ENCODE peak calls at places on chromosomes 3 and 15, in four cellular contexts. One of them, this sample, is unnamed.
A peak's percentile ranks its signal among the peaks of the same experiment; 100 is the strongest.

GRCh38 chr3:63872135-63872924 is 8.7 kb downstream of the ATXN7 start:
- DNase-seq in aorta: no peak
- DNase-seq in psoas muscle: no peak
- DNase-seq in naive thymus-derived CD4-positive, alpha-beta T cell: no peak
- DNase-seq in this sample: no peak

GRCh38 chr3:171385086-171385485 is 75.1 kb downstream of the TNIK start:
- DNase-seq in aorta: no peak
- DNase-seq in psoas muscle: no peak
- DNase-seq in naive thymus-derived CD4-positive, alpha-beta T cell: no peak
- DNase-seq in this sample: no peak

GRCh38 chr15:52234596-52235541 is 43.7 kb upstream of the GNB5 start:
- DNase-seq in aorta: no peak
- DNase-seq in psoas muscle: no peak
- DNase-seq in naive thymus-derived CD4-positive, alpha-beta T cell: peak; percentile 55
- DNase-seq in this sample: no peak

GRCh38 chr3:133927543-133928066 is 31.9 kb upstream of the RAB6B start:
- DNase-seq in aorta: peak; percentile 92
- DNase-seq in psoas muscle: peak; percentile 73
- DNase-seq in naive thymus-derived CD4-positive, alpha-beta T cell: peak; percentile 81
- DNase-seq in this sample: no peak

GRCh38 chr15:62125763-62126162 is 39.3 kb downstream of the C2CD4B start:
- DNase-seq in aorta: no peak
- DNase-seq in psoas muscle: no peak
- DNase-seq in naive thymus-derived CD4-positive, alpha-beta T cell: no peak
- DNase-seq in this sample: no peak

GRCh38 chr3:160134964-160135363 is 90.3 kb upstream of the C3orf80 start:
- DNase-seq in aorta: no peak
- DNase-seq in psoas muscle: no peak
- DNase-seq in naive thymus-derived CD4-positive, alpha-beta T cell: no peak
- DNase-seq in this sample: no peak

GRCh38 chr3:128366652-128367051 is 100.0 kb downstream of the DNAJB8 start:
- DNase-seq in aorta: peak; percentile 20
- DNase-seq in psoas muscle: no peak
- DNase-seq in naive thymus-derived CD4-positive, alpha-beta T cell: no peak
- DNase-seq in this sample: no peak

GRCh38 chr3:69671082-69671952 is 67.9 kb upstream of the MITF start:
- DNase-seq in aorta: no peak
- DNase-seq in psoas muscle: no peak
- DNase-seq in naive thymus-derived CD4-positive, alpha-beta T cell: no peak
- DNase-seq in this sample: no peak

GRCh38 chr3:150248116-150248864 is 159.8 kb upstream of the TSC22D2 start:
- DNase-seq in aorta: no peak
- DNase-seq in psoas muscle: no peak
- DNase-seq in naive thymus-derived CD4-positive, alpha-beta T cell: no peak
- DNase-seq in this sample: no peak

GRCh38 chr3:110430146-110430545 is 641.5 kb upstream of the NECTIN3 start:
- DNase-seq in aorta: no peak
- DNase-seq in psoas muscle: no peak
- DNase-seq in naive thymus-derived CD4-positive, alpha-beta T cell: no peak
- DNase-seq in this sample: no peak

GRCh38 chr3:78351338-78351737 is 1311.4 kb downstream of the ROBO2 start:
- DNase-seq in aorta: no peak
- DNase-seq in psoas muscle: no peak
- DNase-seq in naive thymus-derived CD4-positive, alpha-beta T cell: no peak
- DNase-seq in this sample: no peak

GRCh38 chr3:81080608-81081007 is 680.8 kb downstream of the GBE1 start:
- DNase-seq in aorta: no peak
- DNase-seq in psoas muscle: no peak
- DNase-seq in naive thymus-derived CD4-positive, alpha-beta T cell: no peak
- DNase-seq in this sample: no peak

GRCh38 chr15:45187894-45188830 is at the start of gene SHF:
- DNase-seq in aorta: peak; percentile 86
- DNase-seq in psoas muscle: peak; percentile 57
- DNase-seq in naive thymus-derived CD4-positive, alpha-beta T cell: peak; percentile 68
- DNase-seq in this sample: no peak

GRCh38 chr15:45185069-45185779 is 2.5 kb downstream of the SHF start:
- DNase-seq in aorta: no peak
- DNase-seq in psoas muscle: no peak
- DNase-seq in naive thymus-derived CD4-positive, alpha-beta T cell: no peak
- DNase-seq in this sample: peak; percentile 63

GRCh38 chr15:45185903-45186770 is 1.6 kb downstream of the SHF start:
- DNase-seq in aorta: no peak
- DNase-seq in psoas muscle: no peak
- DNase-seq in naive thymus-derived CD4-positive, alpha-beta T cell: no peak
- DNase-seq in this sample: no peak

GRCh38 chr15:45186771-45187577 is 792 bp downstream of the SHF start:
- DNase-seq in aorta: peak; percentile 83
- DNase-seq in psoas muscle: no peak
- DNase-seq in naive thymus-derived CD4-positive, alpha-beta T cell: no peak
- DNase-seq in this sample: no peak

DNA sequence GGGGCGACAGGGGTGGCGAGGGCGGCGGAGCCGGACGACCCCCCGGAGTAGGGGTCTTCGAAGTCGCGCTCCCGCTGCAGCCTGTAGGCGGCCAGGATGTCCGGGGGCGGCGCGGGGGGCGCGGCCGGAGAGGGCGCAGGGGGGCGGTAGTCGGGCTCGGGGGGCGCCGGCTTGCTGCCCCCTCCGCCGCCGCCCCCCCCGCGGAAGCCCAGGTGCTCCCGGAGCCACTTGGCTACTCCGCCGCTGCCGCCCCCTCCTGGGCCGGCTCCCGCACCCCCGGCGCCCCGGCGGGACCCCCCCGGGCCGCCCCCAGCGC is 230 bp downstream of the SHF start:
- DNase-seq in aorta: peak; percentile 77
- DNase-seq in psoas muscle: no peak
- DNase-seq in naive thymus-derived CD4-positive, alpha-beta T cell: no peak
- DNase-seq in this sample: no peak
- H3K4me3 ChIP-seq in aorta: peak overlapping the region; percentile 90
- H3K4me3 ChIP-seq in psoas muscle: peak overlapping the region; percentile 80
- H3K4me3 ChIP-seq in naive thymus-derived CD4-positive, alpha-beta T cell: no peak overlapping the region
- H3K4me3 ChIP-seq in this sample: peak overlapping the region; percentile 90

GRCh38 chr15:59014068-59014467 is 26.6 kb downstream of the RNF111 start:
- DNase-seq in aorta: no peak
- DNase-seq in psoas muscle: no peak
- DNase-seq in naive thymus-derived CD4-positive, alpha-beta T cell: no peak
- DNase-seq in this sample: no peak

GRCh38 chr15:59020321-59020720 is 32.9 kb downstream of the RNF111 start:
- DNase-seq in aorta: no peak
- DNase-seq in psoas muscle: no peak
- DNase-seq in naive thymus-derived CD4-positive, alpha-beta T cell: no peak
- DNase-seq in this sample: no peak

GRCh38 chr15:59013246-59013645 is 25.8 kb downstream of the RNF111 start:
- DNase-seq in aorta: no peak
- DNase-seq in psoas muscle: no peak
- DNase-seq in naive thymus-derived CD4-positive, alpha-beta T cell: no peak
- DNase-seq in this sample: no peak

GRCh38 chr15:59018833-59019232 is 31.4 kb downstream of the RNF111 start:
- DNase-seq in aorta: no peak
- DNase-seq in psoas muscle: no peak
- DNase-seq in naive thymus-derived CD4-positive, alpha-beta T cell: no peak
- DNase-seq in this sample: no peak

DNA sequence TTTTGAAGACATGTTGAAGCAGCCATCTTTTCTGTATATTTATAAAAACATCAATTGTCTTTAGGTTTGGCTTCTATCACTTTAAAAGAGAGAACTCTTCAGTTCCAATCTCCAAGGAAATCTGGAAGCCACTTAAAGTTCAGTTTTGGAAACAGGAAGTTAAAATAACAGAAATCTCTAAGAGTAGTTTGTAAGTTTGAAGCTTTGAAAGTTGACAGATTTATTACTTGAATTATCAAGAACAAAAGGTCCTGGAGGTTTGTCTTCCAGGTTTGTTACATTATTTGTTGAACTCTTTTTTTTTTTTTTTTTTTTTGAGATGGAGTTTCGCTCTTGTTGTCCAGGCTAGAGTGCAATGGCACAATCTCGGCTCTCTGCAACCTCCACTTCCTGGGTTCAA is 30.0 kb downstream of the RNF111 start:
- DNase-seq in aorta: no peak
- DNase-seq in psoas muscle: no peak
- DNase-seq in naive thymus-derived CD4-positive, alpha-beta T cell: no peak
- DNase-seq in this sample: no peak
- H3K27ac ChIP-seq in aorta: no peak overlapping the region
- H3K27ac ChIP-seq in psoas muscle: no peak overlapping the region
- H3K27ac ChIP-seq in naive thymus-derived CD4-positive, alpha-beta T cell: no peak overlapping the region
- H3K27ac ChIP-seq in this sample: no peak overlapping the region

GRCh38 chr3:142595141-142595540 is 1.1 kb upstream of the PLS1 start:
- DNase-seq in aorta: no peak
- DNase-seq in psoas muscle: no peak
- DNase-seq in naive thymus-derived CD4-positive, alpha-beta T cell: no peak
- DNase-seq in this sample: no peak
- H3K4me3 ChIP-seq in aorta: no peak overlapping the region
- H3K4me3 ChIP-seq in psoas muscle: no peak overlapping the region
- H3K4me3 ChIP-seq in naive thymus-derived CD4-positive, alpha-beta T cell: peak overlapping the region; percentile 82
- H3K4me3 ChIP-seq in this sample: no peak overlapping the region

DNA sequence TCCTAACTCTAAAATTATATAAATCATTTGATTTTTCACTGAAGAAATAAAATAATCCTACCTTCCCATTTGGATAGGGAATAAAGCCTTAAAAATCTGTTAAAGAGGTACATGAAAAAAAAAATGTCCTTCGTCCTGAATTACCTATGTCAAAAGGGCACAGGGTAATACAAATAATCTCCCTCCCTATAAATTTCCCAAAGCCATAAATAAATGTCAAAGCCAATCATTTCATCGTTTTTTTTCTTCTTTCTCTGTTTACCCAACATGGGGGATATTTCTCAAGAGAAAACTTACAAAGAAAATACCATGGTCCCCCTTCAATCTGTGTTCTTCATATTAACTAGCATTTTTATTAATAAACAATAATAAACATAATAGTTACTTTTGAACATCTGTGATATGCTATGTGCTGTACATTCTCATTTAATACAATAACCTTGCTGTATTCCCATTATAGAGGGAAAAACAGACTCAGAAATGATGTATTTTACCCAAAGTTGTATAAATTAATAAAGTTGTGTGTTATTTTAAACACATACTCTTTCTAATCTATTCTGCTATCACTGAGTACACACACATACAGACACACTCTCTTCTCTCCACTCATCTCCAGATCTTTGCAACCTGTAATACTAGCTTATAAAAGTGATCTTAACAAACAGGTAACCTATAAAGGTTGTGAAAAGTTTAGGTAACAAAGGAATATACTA is 910 bp upstream of the ANKRD28 start:
- DNase-seq in aorta: no peak
- DNase-seq in psoas muscle: no peak
- DNase-seq in naive thymus-derived CD4-positive, alpha-beta T cell: no peak
- DNase-seq in this sample: no peak
- H3K27ac ChIP-seq in aorta: no peak overlapping the region
- H3K27ac ChIP-seq in psoas muscle: peak overlapping the region; percentile 86
- H3K27ac ChIP-seq in naive thymus-derived CD4-positive, alpha-beta T cell: no peak overlapping the region
- H3K27ac ChIP-seq in this sample: no peak overlapping the region

DNA sequence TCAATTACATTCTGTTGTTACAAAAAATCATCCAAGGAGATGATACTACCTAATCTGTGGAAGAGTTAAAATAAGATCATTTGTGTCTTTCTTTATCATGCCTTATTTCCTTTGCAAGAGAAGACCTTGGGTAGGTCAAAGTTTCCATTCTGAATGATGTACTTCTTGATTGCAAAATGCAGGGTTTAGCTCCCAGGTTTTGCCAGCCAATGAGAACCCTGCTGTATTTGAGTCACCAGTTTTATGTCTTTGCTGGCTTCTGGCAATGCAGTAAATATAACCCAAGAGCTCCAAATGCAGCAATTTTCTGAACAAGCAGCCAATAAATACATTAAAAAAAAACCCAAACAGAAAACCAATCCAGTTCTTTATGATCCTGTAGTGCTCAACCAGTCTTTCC is 204.9 kb downstream of the CADPS start:
- DNase-seq in aorta: no peak
- DNase-seq in psoas muscle: no peak
- DNase-seq in naive thymus-derived CD4-positive, alpha-beta T cell: no peak
- DNase-seq in this sample: no peak
- H3K4me3 ChIP-seq in aorta: no peak overlapping the region
- H3K4me3 ChIP-seq in psoas muscle: no peak overlapping the region
- H3K4me3 ChIP-seq in naive thymus-derived CD4-positive, alpha-beta T cell: no peak overlapping the region
- H3K4me3 ChIP-seq in this sample: no peak overlapping the region

GRCh38 chr3:47385007-47385406 is 4.2 kb downstream of the PTPN23 start:
- DNase-seq in aorta: no peak
- DNase-seq in psoas muscle: no peak
- DNase-seq in naive thymus-derived CD4-positive, alpha-beta T cell: no peak
- DNase-seq in this sample: no peak
- H3K27ac ChIP-seq in aorta: no peak overlapping the region
- H3K27ac ChIP-seq in psoas muscle: peak overlapping the region; percentile 18
- H3K27ac ChIP-seq in naive thymus-derived CD4-positive, alpha-beta T cell: no peak overlapping the region
- H3K27ac ChIP-seq in this sample: no peak overlapping the region

GRCh38 chr3:49498239-49498638 is 28.2 kb downstream of the DAG1 start:
- DNase-seq in aorta: no peak
- DNase-seq in psoas muscle: no peak
- DNase-seq in naive thymus-derived CD4-positive, alpha-beta T cell: no peak
- DNase-seq in this sample: no peak

GRCh38 chr3:49498655-49499054 is 28.6 kb downstream of the DAG1 start:
- DNase-seq in aorta: peak; percentile 9
- DNase-seq in psoas muscle: no peak
- DNase-seq in naive thymus-derived CD4-positive, alpha-beta T cell: no peak
- DNase-seq in this sample: no peak

GRCh38 chr3:49501258-49501609 is 31.2 kb downstream of the DAG1 start:
- DNase-seq in aorta: no peak
- DNase-seq in psoas muscle: no peak
- DNase-seq in naive thymus-derived CD4-positive, alpha-beta T cell: no peak
- DNase-seq in this sample: no peak

GRCh38 chr3:49501842-49502241 is 31.8 kb downstream of the DAG1 start:
- DNase-seq in aorta: peak; percentile 10
- DNase-seq in psoas muscle: no peak
- DNase-seq in naive thymus-derived CD4-positive, alpha-beta T cell: no peak
- DNase-seq in this sample: no peak

GRCh38 chr3:49500408-49501257 is 30.6 kb downstream of the DAG1 start:
- DNase-seq in aorta: peak; percentile 80
- DNase-seq in psoas muscle: peak; percentile 72
- DNase-seq in naive thymus-derived CD4-positive, alpha-beta T cell: no peak
- DNase-seq in this sample: peak; percentile 85
- H3K4me3 ChIP-seq in aorta: no peak overlapping the region
- H3K4me3 ChIP-seq in psoas muscle: peak overlapping the region; percentile 24
- H3K4me3 ChIP-seq in naive thymus-derived CD4-positive, alpha-beta T cell: no peak overlapping the region
- H3K4me3 ChIP-seq in this sample: peak overlapping the region; percentile 35